ENCODE peak calls at places on chromosomes 12 and 14, in four cellular contexts. One of them, this sample, is unnamed.

GRCh38 chr14:63611078-63611477 is 30.6 kb downstream of the WDR89 start:
- DNase-seq in K562: no peak
- DNase-seq in HepG2: no peak
- DNase-seq in Panc1: no peak
- DNase-seq in this sample: no peak

GRCh38 chr12:124898200-124898950 is 16.1 kb downstream of the UBC start:
- DNase-seq in K562: peak
- DNase-seq in HepG2: peak
- DNase-seq in Panc1: no peak
- DNase-seq in this sample: no peak

GRCh38 chr12:4353785-4354208 is 25.7 kb downstream of the FGF23 start:
- DNase-seq in K562: peak
- DNase-seq in HepG2: no peak
- DNase-seq in Panc1: no peak
- DNase-seq in this sample: no peak

GRCh38 chr12:125186471-125187147 is 121.4 kb downstream of the AACS start:
- DNase-seq in K562: peak
- DNase-seq in HepG2: no peak
- DNase-seq in Panc1: no peak
- DNase-seq in this sample: no peak

GRCh38 chr12:132246997-132247717 is 82.2 kb downstream of the GALNT9 start:
- DNase-seq in K562: no peak
- DNase-seq in HepG2: no peak
- DNase-seq in Panc1: no peak
- DNase-seq in this sample: no peak

GRCh38 chr12:67892289-67892688 is 97.0 kb upstream of the IFNG-AS1 start:
- DNase-seq in K562: no peak
- DNase-seq in HepG2: no peak
- DNase-seq in Panc1: no peak
- DNase-seq in this sample: no peak

GRCh38 chr14:20798932-20799331 is 3.7 kb downstream of the RNASE1 start:
- DNase-seq in K562: no peak
- DNase-seq in HepG2: no peak
- DNase-seq in Panc1: no peak
- DNase-seq in this sample: no peak

GRCh38 chr12:32533971-32534590 is 134.7 kb downstream of the FGD4 start:
- DNase-seq in K562: no peak
- DNase-seq in HepG2: peak
- DNase-seq in Panc1: peak
- DNase-seq in this sample: peak

GRCh38 chr14:37669242-37669641 is 73.8 kb downstream of the TTC6 start:
- DNase-seq in K562: no peak
- DNase-seq in HepG2: no peak
- DNase-seq in Panc1: no peak
- DNase-seq in this sample: peak

GRCh38 chr12:57765003-57765697 is 1.7 kb downstream of the CYP27B1 start:
- DNase-seq in K562: no peak
- DNase-seq in HepG2: peak
- DNase-seq in Panc1: no peak
- DNase-seq in this sample: no peak

GRCh38 chr14:93720981-93721483 is 67.3 kb downstream of the PRIMA1 start:
- DNase-seq in K562: no peak
- DNase-seq in HepG2: no peak
- DNase-seq in Panc1: no peak
- DNase-seq in this sample: no peak

GRCh38 chr12:96397756-96398421 is 2.4 kb downstream of the CDK17 start:
- DNase-seq in K562: no peak
- DNase-seq in HepG2: no peak
- DNase-seq in Panc1: no peak
- DNase-seq in this sample: no peak

GRCh38 chr12:83346333-83346732 is 659.6 kb downstream of the TMTC2 start:
- DNase-seq in K562: no peak
- DNase-seq in HepG2: no peak
- DNase-seq in Panc1: no peak
- DNase-seq in this sample: no peak

GRCh38 chr12:130983328-130984017 is 29.8 kb downstream of the ADGRD1 start:
- DNase-seq in K562: no peak
- DNase-seq in HepG2: peak
- DNase-seq in Panc1: no peak
- DNase-seq in this sample: no peak

GRCh38 chr12:128551266-128552025 is 272.3 kb downstream of the SLC15A4 start:
- DNase-seq in K562: no peak
- DNase-seq in HepG2: no peak
- DNase-seq in Panc1: no peak
- DNase-seq in this sample: no peak

GRCh38 chr12:89314060-89314761 is 38.1 kb downstream of the DUSP6 start:
- DNase-seq in K562: no peak
- DNase-seq in HepG2: no peak
- DNase-seq in Panc1: no peak
- DNase-seq in this sample: no peak

GRCh38 chr14:68590233-68590535 is 202.7 kb downstream of the ZFP36L1 start:
- DNase-seq in K562: no peak
- DNase-seq in HepG2: no peak
- DNase-seq in Panc1: no peak
- DNase-seq in this sample: no peak

GRCh38 chr12:70994217-70994788 is 73.8 kb upstream of the PTPRR start:
- DNase-seq in K562: no peak
- DNase-seq in HepG2: no peak
- DNase-seq in Panc1: no peak
- DNase-seq in this sample: no peak

GRCh38 chr14:68349900-68350323 is 443.0 kb downstream of the ZFP36L1 start:
- DNase-seq in K562: no peak
- DNase-seq in HepG2: peak
- DNase-seq in Panc1: no peak
- DNase-seq in this sample: no peak

GRCh38 chr12:130266751-130267150 is 70.9 kb upstream of the PIWIL1 start:
- DNase-seq in K562: no peak
- DNase-seq in HepG2: no peak
- DNase-seq in Panc1: no peak
- DNase-seq in this sample: no peak

GRCh38 chr12:121314441-121314840 is 17.9 kb upstream of the CAMKK2 start:
- DNase-seq in K562: no peak
- DNase-seq in HepG2: no peak
- DNase-seq in Panc1: no peak
- DNase-seq in this sample: no peak

GRCh38 chr12:131309700-131310099 is 356.0 kb downstream of the ADGRD1 start:
- DNase-seq in K562: no peak
- DNase-seq in HepG2: no peak
- DNase-seq in Panc1: no peak
- DNase-seq in this sample: no peak

GRCh38 chr12:87280356-87280755 is 748.8 kb downstream of the C12orf50 start:
- DNase-seq in K562: no peak
- DNase-seq in HepG2: no peak
- DNase-seq in Panc1: no peak
- DNase-seq in this sample: no peak

GRCh38 chr12:130671556-130671955 is 44.5 kb downstream of the RIMBP2 start:
- DNase-seq in K562: no peak
- DNase-seq in HepG2: no peak
- DNase-seq in Panc1: no peak
- DNase-seq in this sample: no peak

GRCh38 chr14:95480109-95480886 is 36.2 kb downstream of the SYNE3 start:
- DNase-seq in K562: no peak
- DNase-seq in HepG2: no peak
- DNase-seq in Panc1: no peak
- DNase-seq in this sample: no peak

GRCh38 chr14:23339506-23340268 is 13.0 kb downstream of the SLC22A17 start:
- DNase-seq in K562: no peak
- DNase-seq in HepG2: no peak
- DNase-seq in Panc1: no peak
- DNase-seq in this sample: peak

DNA sequence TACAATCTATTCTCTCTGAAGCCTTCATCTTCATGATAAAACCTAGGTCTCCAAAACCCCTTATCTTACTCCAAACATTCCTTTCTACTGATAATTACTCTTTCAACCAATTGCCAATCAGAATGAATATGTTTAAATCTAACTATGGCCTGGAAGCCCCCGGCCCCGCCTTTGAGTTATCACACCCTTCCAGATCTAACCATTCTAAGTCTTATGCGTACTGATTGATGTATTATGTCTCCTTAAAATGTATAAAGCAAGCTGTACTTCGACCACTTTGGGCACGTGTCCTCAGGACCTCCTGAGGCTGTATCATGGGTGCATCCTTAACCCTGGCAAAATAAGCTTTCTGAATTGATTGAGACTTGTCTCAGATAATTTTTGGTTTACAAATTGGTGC is 14.4 kb downstream of the PABPN1 start:
- DNase-seq in K562: no peak
- DNase-seq in HepG2: no peak
- DNase-seq in Panc1: no peak
- DNase-seq in this sample: no peak
- TF ChIP-seq TCF7L2 in K562: no peak
- TF ChIP-seq TCF7L2 in HepG2: no peak
- TF ChIP-seq TCF7L2 in Panc1: no peak
- TF ChIP-seq TCF7L2 in this sample: no peak

DNA sequence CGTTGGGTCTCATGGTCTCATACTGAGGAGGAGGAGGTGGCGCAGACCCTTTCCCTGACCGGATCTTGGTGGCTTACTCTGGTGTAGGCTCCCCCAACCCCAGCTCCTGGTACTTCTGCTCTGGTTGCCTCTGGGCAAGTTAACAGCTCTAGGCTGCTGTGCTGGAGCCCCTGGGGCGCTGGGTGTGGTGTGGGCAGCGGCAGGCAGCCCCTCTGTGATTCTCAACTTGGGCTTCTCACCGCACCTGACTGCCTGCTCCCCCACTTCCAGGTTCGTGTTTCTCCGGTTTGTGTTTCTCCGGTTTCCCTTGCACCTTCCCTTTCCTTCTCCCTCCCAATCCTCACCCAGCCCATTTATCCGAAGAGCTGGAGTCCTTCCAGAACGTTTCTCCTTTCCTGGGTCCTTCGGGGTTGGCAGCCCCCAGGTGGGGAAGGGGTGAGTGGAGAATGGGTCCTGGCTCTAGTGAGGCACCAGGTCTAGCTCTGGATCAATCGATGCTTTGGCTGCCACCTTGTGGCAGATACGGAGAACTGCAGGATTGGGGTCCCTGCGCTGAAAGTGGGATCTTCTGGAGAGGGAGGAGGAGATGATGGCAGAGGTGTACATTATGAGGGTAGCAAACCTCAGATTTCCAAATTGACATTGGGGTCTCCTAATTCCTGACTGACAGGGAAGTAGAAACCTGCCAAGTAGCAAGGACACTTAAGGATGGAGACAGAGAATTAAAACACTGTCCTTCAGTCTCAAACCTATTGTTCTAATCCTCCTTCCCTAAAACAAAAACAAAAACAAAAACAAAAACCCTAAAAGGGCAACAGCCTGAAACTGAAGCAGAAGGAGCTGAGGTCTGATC is 8.3 kb downstream of the CISTR start:
- DNase-seq in K562: peak
- DNase-seq in HepG2: peak
- DNase-seq in Panc1: peak
- DNase-seq in this sample: no peak
- TF ChIP-seq TCF7L2 in K562: no peak
- TF ChIP-seq TCF7L2 in HepG2: no peak
- TF ChIP-seq TCF7L2 in Panc1: no peak
- TF ChIP-seq TCF7L2 in this sample: no peak

GRCh38 chr12:120121766-120122293 is 5.3 kb upstream of the RAB35 start:
- DNase-seq in K562: no peak
- DNase-seq in HepG2: peak
- DNase-seq in Panc1: no peak
- DNase-seq in this sample: no peak
- TF ChIP-seq TCF7L2 in K562: no peak
- TF ChIP-seq TCF7L2 in HepG2: no peak
- TF ChIP-seq TCF7L2 in Panc1: no peak
- TF ChIP-seq TCF7L2 in this sample: no peak

GRCh38 chr12:123267991-123268843 is 3.4 kb downstream of the CDK2AP1 start:
- DNase-seq in K562: no peak
- DNase-seq in HepG2: no peak
- DNase-seq in Panc1: no peak
- DNase-seq in this sample: no peak
- TF ChIP-seq TCF7L2 in K562: no peak
- TF ChIP-seq TCF7L2 in HepG2: no peak
- TF ChIP-seq TCF7L2 in Panc1: no peak
- TF ChIP-seq TCF7L2 in this sample: no peak